ENCODE peak calls at places on chromosomes 5 and 9, in six cellular contexts. F, A, B, O, U and K are unnamed samples.

GRCh38 chr5:78361226-78361993 is 993 bp downstream of the SCAMP1 start:
- DNase-seq in U (peak; percentile 40), O (no peak), F (peak; percentile 70), A (peak; percentile 78), B (no peak), K (peak; percentile 84)

GRCh38 chr5:91016954-91017690 is 366.0 kb downstream of the ARRDC3 start:
- DNase-seq in U (no peak), O (no peak), A (peak; percentile 73), F (no peak), B (no peak), K (peak; percentile 64)

GRCh38 chr5:58940446-58940845 is 357.6 kb downstream of the RAB3C start:
- DNase-seq in O (peak; percentile 50), U (no peak), A (no peak), F (peak; percentile 23), B (no peak), K (no peak)

GRCh38 chr9:86783884-86784283 is 163.4 kb downstream of the GAS1 start:
- DNase-seq in O (peak; percentile 29), A (peak; percentile 20), U (no peak), F (no peak), B (no peak), K (no peak)

GRCh38 chr5:76406567-76407155 is 3.6 kb downstream of the IQGAP2 start:
- DNase-seq in B (peak; percentile 50), O (no peak), A (no peak), U (no peak), F (no peak), K (no peak)

GRCh38 chr5:77316871-77317661 is 106.6 kb downstream of the PDE8B start:
- DNase-seq in B (no peak), A (no peak), U (no peak), O (no peak), F (no peak), K (no peak)

GRCh38 chr5:11903614-11904269 is 504 bp downstream of the CTNND2 start:
- DNase-seq in F (peak; percentile 64), O (no peak), B (no peak), U (peak; percentile 15), A (no peak), K (peak; percentile 7)

GRCh38 chr9:71819115-71819739 is 50.9 kb upstream of the CEMIP2 start:
- DNase-seq in A (no peak), B (no peak), F (peak; percentile 56), O (no peak), U (peak; percentile 26), K (peak; percentile 42)

GRCh38 chr5:37086466-37087178 is 162.6 kb downstream of the CPLANE1 start:
- DNase-seq in F (no peak), A (peak; percentile 15), O (no peak), B (no peak), U (no peak), K (no peak)

GRCh38 chr9:84170521-84171141 is 169.9 kb downstream of the SLC28A3 start:
- DNase-seq in B (peak; percentile 69), U (peak; percentile 76), O (peak; percentile 96), F (peak; percentile 72), A (peak; percentile 48), K (peak; percentile 62)
- TF ChIP-seq CTCF in B (peak; percentile 13), U (no peak), O (no peak), F (peak; percentile 25), A (no peak), K (no peak)

GRCh38 chr9:4617752-4618151 is 44.3 kb upstream of the PLPP6 start:
- DNase-seq in U (no peak), O (no peak), B (no peak), A (no peak), F (no peak), K (no peak)

GRCh38 chr9:4618700-4619099 is 43.4 kb upstream of the PLPP6 start:
- DNase-seq in A (no peak), O (no peak), U (no peak), F (no peak), B (no peak), K (no peak)

GRCh38 chr9:4620881-4621555 is 41.1 kb upstream of the PLPP6 start:
- DNase-seq in O (no peak), F (no peak), A (no peak), B (no peak), U (no peak), K (no peak)

GRCh38 chr9:4620046-4620765 is 41.9 kb upstream of the PLPP6 start:
- DNase-seq in F (no peak), O (no peak), U (no peak), B (no peak), A (peak; percentile 16), K (no peak)

GRCh38 chr9:4622016-4622415 is 40.1 kb upstream of the PLPP6 start:
- DNase-seq in U (no peak), O (no peak), F (no peak), A (no peak), B (no peak), K (no peak)
- H3K27ac ChIP-seq in U (no peak overlapping the region), O (no peak overlapping the region), F (no peak overlapping the region), A (no peak overlapping the region), B (no peak overlapping the region), K (no peak overlapping the region)

GRCh38 chr5:6525910-6526309 is 77.3 kb downstream of the UBE2QL1 start:
- DNase-seq in O (no peak), F (peak; percentile 52), A (no peak), U (no peak), B (no peak), K (no peak)

GRCh38 chr5:6522983-6523382 is 74.3 kb downstream of the UBE2QL1 start:
- DNase-seq in O (no peak), B (no peak), F (no peak), A (no peak), U (no peak), K (no peak)

GRCh38 chr5:6527749-6528455 is 79.2 kb downstream of the UBE2QL1 start:
- DNase-seq in F (no peak), U (no peak), O (no peak), A (no peak), B (no peak), K (no peak)

GRCh38 chr5:6522337-6522736 is 73.7 kb downstream of the UBE2QL1 start:
- DNase-seq in F (no peak), B (no peak), U (no peak), O (no peak), A (no peak), K (no peak)

GRCh38 chr5:6525422-6525821 is 76.8 kb downstream of the UBE2QL1 start:
- DNase-seq in A (no peak), U (no peak), O (no peak), B (no peak), F (no peak), K (no peak)
- TF ChIP-seq CTCF in A (no peak), U (no peak), O (no peak), B (no peak), F (no peak), K (no peak)

GRCh38 chr9:137406085-137406773 is 16.7 kb downstream of the EXD3 start:
- DNase-seq in F (no peak), U (peak; percentile 57), A (no peak), O (no peak), B (no peak), K (no peak)
- H3K27ac ChIP-seq in F (no peak overlapping the region), U (peak overlapping the region; percentile 66), A (no peak overlapping the region), O (peak overlapping the region; percentile 53), B (peak overlapping the region; percentile 13), K (no peak overlapping the region)

DNA sequence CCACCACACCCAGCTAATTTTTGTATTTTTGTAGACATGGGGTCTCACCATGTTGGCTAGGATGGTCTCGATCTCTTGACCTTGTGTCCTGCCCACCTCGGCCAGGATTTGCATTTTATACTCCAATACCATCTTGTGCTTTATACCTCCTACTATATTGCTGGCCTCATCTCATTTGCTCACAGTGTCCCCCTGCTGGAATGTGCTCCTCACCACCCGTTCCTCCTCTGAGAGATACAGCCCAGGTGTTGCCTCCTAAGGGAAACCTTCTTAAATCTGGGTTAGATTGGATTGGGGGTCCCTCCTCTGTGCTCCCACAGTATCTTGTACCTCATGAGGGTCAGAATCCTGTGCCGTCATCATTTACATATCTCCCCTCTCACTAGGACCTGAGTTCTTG is 131.7 kb downstream of the PAPPA start:
- DNase-seq in F (no peak), O (no peak), U (no peak), B (no peak), A (no peak), K (no peak)
- TF ChIP-seq CTCF in F (no peak), O (no peak), U (no peak), B (no peak), A (no peak), K (no peak)

GRCh38 chr9:95103385-95104087 is 214.0 kb downstream of the FANCC start:
- DNase-seq in F (no peak), U (peak; percentile 31), O (no peak), A (no peak), B (peak; percentile 59), K (no peak)
- H3K27ac ChIP-seq in F (peak overlapping the region; percentile 2), U (no peak overlapping the region), O (peak overlapping the region; percentile 73), A (no peak overlapping the region), B (no peak overlapping the region), K (peak overlapping the region; percentile 98)